ENCODE peak calls at places on chromosomes 3 and 15, in seven cellular contexts. R, O, G, Z, I, P and E are unnamed samples. For H3K27me3 and H3K36me3, the result is how much of the 10 kb centered on the place peaks cover.

GRCh38 chr15:78264304-78265136 is at the start of gene DNAJA4:
- DNase-seq in R (no peak), O (peak), G (no peak), Z (peak), I (peak), P (peak), E (peak)

GRCh38 chr3:85141-85540 is 111.4 kb upstream of the CHL1 start:
- DNase-seq in R (no peak), O (no peak), G (no peak), Z (peak), I (no peak), P (no peak), E (no peak)

GRCh38 chr3:13581485-13582365 is 32.8 kb downstream of the FBLN2 start:
- DNase-seq in R (no peak), O (no peak), G (no peak), Z (no peak), I (no peak), P (no peak), E (peak)

GRCh38 chr15:85406916-85407315 is 26.5 kb downstream of the AKAP13 start:
- DNase-seq in R (no peak), O (no peak), G (no peak), Z (no peak), I (no peak), P (peak), E (no peak)

GRCh38 chr15:49026700-49027099 is 19.5 kb downstream of the SECISBP2L start:
- DNase-seq in R (no peak), O (no peak), G (no peak), Z (no peak), I (no peak), P (no peak), E (no peak)

GRCh38 chr3:30779686-30780287 is 114.7 kb downstream of the GADL1 start:
- DNase-seq in R (no peak), O (peak), G (peak), Z (peak), I (no peak), P (peak), E (no peak)

GRCh38 chr3:87350367-87351199 is 74.2 kb upstream of the POU1F1 start:
- DNase-seq in R (no peak), O (peak), G (peak), Z (peak), I (no peak), P (peak), E (no peak)

GRCh38 chr3:10366681-10367101 is 45.8 kb upstream of the SEC13 start:
- DNase-seq in R (peak), O (no peak), G (no peak), Z (no peak), I (no peak), P (peak), E (peak)

GRCh38 chr3:45885979-45886711 is at the start of gene CCR9:
- DNase-seq in R (no peak), O (no peak), G (no peak), Z (no peak), I (no peak), P (no peak), E (no peak)

GRCh38 chr3:104523136-104523535 is 843.6 kb upstream of the ALCAM start:
- DNase-seq in R (no peak), O (no peak), G (no peak), Z (no peak), I (no peak), P (no peak), E (no peak)

GRCh38 chr15:44541282-44541958 is 4.5 kb downstream of the EIF3J start:
- DNase-seq in R (no peak), O (no peak), G (no peak), Z (no peak), I (no peak), P (peak), E (no peak)

GRCh38 chr3:73415118-73415517 is 209.6 kb downstream of the PDZRN3 start:
- DNase-seq in R (no peak), O (no peak), G (no peak), Z (no peak), I (no peak), P (no peak), E (no peak)

GRCh38 chr3:45701167-45701867 is 12.1 kb downstream of the SACM1L start:
- DNase-seq in R (no peak), O (no peak), G (peak), Z (no peak), I (no peak), P (no peak), E (no peak)

GRCh38 chr3:194220776-194221735 is 85.1 kb downstream of the HES1 start:
- DNase-seq in R (no peak), O (no peak), G (no peak), Z (no peak), I (no peak), P (no peak), E (peak)

GRCh38 chr15:80779658-80780415 is 667 bp downstream of the CEMIP start:
- DNase-seq in R (peak), O (no peak), G (peak), Z (peak), I (no peak), P (peak), E (peak)

GRCh38 chr3:98027084-98027445 is 8.1 kb downstream of the GABRR3 start:
- DNase-seq in R (no peak), O (no peak), G (no peak), Z (no peak), I (no peak), P (no peak), E (no peak)

GRCh38 chr3:58188921-58189451 is 21.8 kb downstream of the DNASE1L3 start:
- DNase-seq in R (no peak), O (no peak), G (peak), Z (no peak), I (no peak), P (no peak), E (no peak)

GRCh38 chr3:165643433-165643824 is 193.8 kb downstream of the BCHE start:
- DNase-seq in R (peak), O (no peak), G (no peak), Z (no peak), I (no peak), P (peak), E (peak)

GRCh38 chr3:14235896-14236295 is 57.3 kb downstream of the LSM3 start:
- DNase-seq in R (no peak), O (no peak), G (peak), Z (no peak), I (peak), P (no peak), E (no peak)

GRCh38 chr3:57949779-57950618 is 58.2 kb upstream of the FLNB start:
- DNase-seq in R (peak), O (no peak), G (no peak), Z (no peak), I (no peak), P (no peak), E (peak)

GRCh38 chr15:82641129-82641798 is 5.9 kb downstream of the CPEB1 start:
- DNase-seq in R (no peak), O (no peak), G (no peak), Z (no peak), I (no peak), P (no peak), E (no peak)

GRCh38 chr3:52121813-52122212 is 32.4 kb downstream of the POC1A start:
- DNase-seq in R (no peak), O (no peak), G (no peak), Z (no peak), I (peak), P (no peak), E (no peak)

GRCh38 chr3:19688767-19689166 is 245.2 kb downstream of the EFHB start:
- DNase-seq in R (no peak), O (no peak), G (no peak), Z (no peak), I (no peak), P (no peak), E (no peak)

GRCh38 chr15:70589221-70589620 is 174.1 kb downstream of the UACA start:
- DNase-seq in R (no peak), O (no peak), G (no peak), Z (no peak), I (no peak), P (peak), E (no peak)

GRCh38 chr3:140249188-140249587 is 314.2 kb downstream of the CLSTN2 start:
- DNase-seq in R (no peak), O (no peak), G (no peak), Z (no peak), I (no peak), P (no peak), E (peak)

GRCh38 chr3:186953011-186953487 is 22.7 kb downstream of the ST6GAL1 start:
- DNase-seq in R (no peak), O (no peak), G (no peak), Z (no peak), I (no peak), P (no peak), E (no peak)

GRCh38 chr15:36363335-36363734 is 216.1 kb upstream of the CDIN1 start:
- DNase-seq in R (no peak), O (no peak), G (peak), Z (no peak), I (no peak), P (no peak), E (no peak)

GRCh38 chr15:42285042-42285441 is 11.8 kb upstream of the TMEM87A start:
- DNase-seq in R (no peak), O (no peak), G (no peak), Z (no peak), I (no peak), P (peak), E (no peak)

GRCh38 chr3:14144423-14145075 is 19.7 kb downstream of the TMEM43 start:
- DNase-seq in R (peak), O (peak), G (peak), Z (peak), I (peak), P (peak), E (peak)

GRCh38 chr3:170697803-170698350 is 112.0 kb upstream of the SLC7A14 start:
- DNase-seq in R (no peak), O (no peak), G (no peak), Z (no peak), I (no peak), P (no peak), E (no peak)

GRCh38 chr3:98784666-98785600 is 21.8 kb downstream of the ST3GAL6 start:
- DNase-seq in R (no peak), O (no peak), G (no peak), Z (no peak), I (no peak), P (peak), E (peak)

GRCh38 chr15:88648357-88649214 is 9.8 kb downstream of the ISG20 start:
- DNase-seq in R (no peak), O (no peak), G (no peak), Z (peak), I (no peak), P (no peak), E (no peak)

GRCh38 chr3:67655364-67656121 is 1.1 kb upstream of the SUCLG2 start:
- DNase-seq in R (no peak), O (peak), G (no peak), Z (no peak), I (no peak), P (no peak), E (no peak)
- H3K4me3 ChIP-seq in R (peak), O (peak), G (no peak), Z (peak), I (peak), P (peak), E (no peak)

GRCh38 chr15:51195459-51195858 is 100.8 kb upstream of the TNFAIP8L3 start:
- DNase-seq in R (no peak), O (no peak), G (no peak), Z (no peak), I (no peak), P (no peak), E (no peak)

GRCh38 chr15:51193526-51193925 is 98.8 kb upstream of the TNFAIP8L3 start:
- DNase-seq in R (no peak), O (no peak), G (no peak), Z (no peak), I (no peak), P (no peak), E (no peak)

GRCh38 chr15:51192560-51193280 is 98.0 kb upstream of the TNFAIP8L3 start:
- DNase-seq in R (peak), O (peak), G (peak), Z (peak), I (peak), P (peak), E (peak)

GRCh38 chr15:51191766-51192165 is 97.1 kb upstream of the TNFAIP8L3 start:
- DNase-seq in R (no peak), O (no peak), G (no peak), Z (no peak), I (no peak), P (no peak), E (no peak)

DNA sequence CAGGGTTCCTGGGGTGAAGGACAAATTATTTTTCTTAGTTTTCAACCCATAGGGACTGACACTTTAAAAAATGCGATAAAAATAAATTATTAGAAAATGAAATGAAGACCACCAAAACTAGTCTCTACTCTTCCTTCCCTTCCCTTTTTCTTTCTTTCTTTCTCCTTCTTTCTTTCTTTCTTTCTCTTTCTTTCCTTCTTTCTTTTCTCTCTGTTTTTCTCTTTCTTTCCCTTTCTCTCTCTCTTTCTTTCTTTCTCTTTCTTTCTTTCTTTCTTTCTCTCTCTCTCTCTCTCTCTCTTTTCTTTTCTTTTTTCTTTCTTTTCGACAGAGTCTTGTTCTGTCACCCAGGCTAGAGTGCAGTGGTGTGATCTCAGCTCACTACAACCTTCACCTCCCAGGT is 99.3 kb upstream of the TNFAIP8L3 start:
- DNase-seq in R (no peak), O (no peak), G (no peak), Z (no peak), I (no peak), P (no peak), E (no peak)
- H3K27me3 ChIP-seq in R (under half), O (under half), G (under half), Z (under half), I (under half), P (under half), E (under half)

GRCh38 chr3:8856031-8856430 is 86.6 kb upstream of the OXTR start:
- DNase-seq in R (no peak), O (no peak), G (no peak), Z (no peak), I (no peak), P (no peak), E (no peak)

GRCh38 chr3:8854656-8855055 is 85.2 kb upstream of the OXTR start:
- DNase-seq in R (no peak), O (no peak), G (no peak), Z (no peak), I (no peak), P (no peak), E (no peak)

GRCh38 chr3:8857720-8858367 is 88.4 kb upstream of the OXTR start:
- DNase-seq in R (no peak), O (no peak), G (no peak), Z (no peak), I (no peak), P (no peak), E (no peak)

GRCh38 chr3:8853081-8853480 is 83.7 kb upstream of the OXTR start:
- DNase-seq in R (no peak), O (no peak), G (no peak), Z (no peak), I (no peak), P (no peak), E (no peak)

DNA sequence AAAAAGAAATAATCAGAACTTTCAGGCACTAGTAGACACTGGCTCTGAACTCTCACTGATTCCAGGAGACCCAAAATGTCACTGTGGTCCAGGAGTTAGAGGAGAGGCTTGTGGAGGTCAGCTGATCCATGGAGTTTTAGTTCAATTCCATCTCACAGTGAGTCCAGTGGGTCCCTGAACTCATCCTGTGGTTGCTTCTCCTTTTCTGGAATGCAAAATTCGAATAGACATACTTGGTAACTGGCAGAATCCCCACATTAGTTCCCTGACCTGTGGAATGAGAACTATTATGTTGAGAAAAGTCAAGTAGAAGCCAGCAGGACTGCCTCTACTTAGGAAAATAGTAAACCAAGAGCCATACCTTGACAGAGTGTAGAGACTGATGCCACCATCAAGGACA is 87.3 kb upstream of the OXTR start:
- DNase-seq in R (no peak), O (no peak), G (no peak), Z (no peak), I (no peak), P (peak), E (no peak)
- H3K36me3 ChIP-seq in R (under half), O (under half), G (under half), Z (under half), I (under half), P (under half), E (under half)

GRCh38 chr3:126288314-126288713 is 68.9 kb downstream of the KLF15 start:
- DNase-seq in R (no peak), O (no peak), G (peak), Z (no peak), I (no peak), P (no peak), E (no peak)
- H3K4me3 ChIP-seq in R (no peak), O (no peak), G (peak), Z (no peak), I (peak), P (peak), E (no peak)

GRCh38 chr15:96363692-96364091 is 33.2 kb downstream of the NR2F2 start:
- DNase-seq in R (no peak), O (no peak), G (no peak), Z (peak), I (no peak), P (no peak), E (no peak)

GRCh38 chr15:96367436-96368200 is 37.1 kb downstream of the NR2F2 start:
- DNase-seq in R (no peak), O (no peak), G (no peak), Z (peak), I (no peak), P (no peak), E (no peak)

GRCh38 chr15:96365781-96366525 is 35.5 kb downstream of the NR2F2 start:
- DNase-seq in R (no peak), O (no peak), G (no peak), Z (peak), I (no peak), P (no peak), E (no peak)

GRCh38 chr15:96369351-96369750 is 38.9 kb downstream of the NR2F2 start:
- DNase-seq in R (no peak), O (no peak), G (no peak), Z (no peak), I (no peak), P (no peak), E (no peak)

GRCh38 chr15:96366526-96366877 is 36.0 kb downstream of the NR2F2 start:
- DNase-seq in R (no peak), O (no peak), G (no peak), Z (no peak), I (no peak), P (no peak), E (no peak)
- H3K27me3 ChIP-seq in R (under half), O (under half), G (half or more), Z (half or more), I (half or more), P (under half), E (under half)

GRCh38 chr3:123163146-123163545 is 38.6 kb upstream of the SEC22A start:
- DNase-seq in R (no peak), O (no peak), G (no peak), Z (no peak), I (no peak), P (no peak), E (no peak)

GRCh38 chr3:123158899-123159390 is 42.8 kb upstream of the SEC22A start:
- DNase-seq in R (no peak), O (no peak), G (no peak), Z (peak), I (no peak), P (peak), E (no peak)

GRCh38 chr3:123159926-123160635 is 41.7 kb upstream of the SEC22A start:
- DNase-seq in R (no peak), O (no peak), G (no peak), Z (peak), I (no peak), P (peak), E (no peak)

GRCh38 chr3:123158330-123158729 is 43.4 kb upstream of the SEC22A start:
- DNase-seq in R (no peak), O (no peak), G (no peak), Z (peak), I (no peak), P (no peak), E (no peak)

DNA sequence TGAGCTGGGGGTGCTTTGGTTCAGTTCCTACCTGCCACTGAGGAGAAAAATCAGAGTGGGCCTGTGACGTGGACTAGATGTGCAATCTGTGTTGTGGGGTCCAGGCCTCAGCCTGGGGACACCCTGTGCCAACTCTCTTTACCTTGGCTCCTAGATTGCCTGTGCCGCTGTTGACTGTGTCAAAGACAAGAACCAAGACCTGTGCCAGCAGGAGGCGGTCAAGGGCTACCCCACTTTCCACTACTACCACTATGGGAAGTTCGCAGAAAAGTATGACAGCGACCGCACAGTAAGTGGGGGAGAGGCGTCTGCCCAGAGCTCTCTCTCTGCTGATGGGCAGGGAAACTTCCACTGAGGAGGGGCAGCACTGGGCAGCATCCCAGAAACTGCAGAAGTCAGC is 40.6 kb upstream of the SEC22A start:
- DNase-seq in R (no peak), O (no peak), G (no peak), Z (no peak), I (no peak), P (no peak), E (no peak)
- H3K36me3 ChIP-seq in R (under half), O (under half), G (under half), Z (under half), I (half or more), P (half or more), E (half or more)